ENCODE peak calls at places on chromosomes 6 and 20, in six cellular contexts. P is heart left ventricle, F is right cardiac atrium, A is spleen, E is tibial nerve, J is astrocyte. O is an unnamed sample.

GRCh38 chr6:74277749-74278148 is 581.7 kb downstream of the CD109 start:
- DNase-seq in P (no peak), F (no peak), A (no peak), E (no peak), J (peak; percentile 19), O (no peak)

GRCh38 chr6:45411959-45412358 is 34.2 kb upstream of the SUPT3H start:
- DNase-seq in P (no peak), F (no peak), A (no peak), E (no peak), J (no peak), O (no peak)

GRCh38 chr6:12456343-12456742 is 166.2 kb downstream of the EDN1 start:
- DNase-seq in P (no peak), F (peak; percentile 13), A (no peak), E (no peak), J (no peak), O (no peak)

GRCh38 chr6:136338486-136338885 is 48.8 kb upstream of the BCLAF1 start:
- DNase-seq in P (no peak), F (no peak), A (no peak), E (no peak), J (no peak), O (no peak)

GRCh38 chr6:44001318-44001868 is 125.9 kb downstream of the MRPL14 start:
- DNase-seq in P (no peak), F (peak; percentile 59), A (no peak), E (no peak), J (no peak), O (no peak)

GRCh38 chr6:49772296-49772695 is 14.8 kb downstream of the PGK2 start:
- DNase-seq in P (no peak), F (no peak), A (no peak), E (no peak), J (no peak), O (no peak)

GRCh38 chr6:66965227-66965626 is 1258.2 kb upstream of the EYS start:
- DNase-seq in P (no peak), F (no peak), A (no peak), E (no peak), J (peak; percentile 1), O (no peak)

GRCh38 chr6:98845201-98846020 is 11.0 kb downstream of the POU3F2 start:
- DNase-seq in P (peak; percentile 67), F (peak; percentile 84), A (peak; percentile 87), E (peak; percentile 71), J (peak; percentile 91), O (peak; percentile 73)

GRCh38 chr6:108988291-108988690 is 106.4 kb downstream of the SESN1 start:
- DNase-seq in P (no peak), F (no peak), A (no peak), E (no peak), J (no peak), O (no peak)

DNA sequence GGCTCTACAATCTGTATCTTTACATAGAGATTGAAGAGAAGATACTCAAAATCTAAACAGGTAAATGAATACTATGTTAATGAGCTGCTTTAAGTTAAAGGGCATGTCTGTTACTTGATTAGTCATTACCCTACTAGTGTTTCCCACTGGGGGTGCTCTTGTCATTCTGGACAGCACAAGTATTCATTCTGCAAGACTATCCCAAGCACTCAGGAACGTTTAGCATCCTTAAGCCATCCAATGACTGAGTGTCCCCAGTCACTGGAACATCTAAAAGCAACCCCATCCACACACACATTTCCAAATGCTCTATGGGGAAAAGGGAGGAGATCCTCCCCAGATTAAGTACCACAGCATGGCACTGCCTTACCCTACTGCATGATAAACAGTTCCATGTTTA is 25.7 kb downstream of the EZR start:
- DNase-seq in P (no peak), F (no peak), A (no peak), E (no peak), J (no peak), O (no peak)
- H3K27ac ChIP-seq in P (no peak overlapping the region), F (no peak overlapping the region), A (no peak overlapping the region), E (no peak overlapping the region), J (no peak overlapping the region), O (no peak overlapping the region)

DNA sequence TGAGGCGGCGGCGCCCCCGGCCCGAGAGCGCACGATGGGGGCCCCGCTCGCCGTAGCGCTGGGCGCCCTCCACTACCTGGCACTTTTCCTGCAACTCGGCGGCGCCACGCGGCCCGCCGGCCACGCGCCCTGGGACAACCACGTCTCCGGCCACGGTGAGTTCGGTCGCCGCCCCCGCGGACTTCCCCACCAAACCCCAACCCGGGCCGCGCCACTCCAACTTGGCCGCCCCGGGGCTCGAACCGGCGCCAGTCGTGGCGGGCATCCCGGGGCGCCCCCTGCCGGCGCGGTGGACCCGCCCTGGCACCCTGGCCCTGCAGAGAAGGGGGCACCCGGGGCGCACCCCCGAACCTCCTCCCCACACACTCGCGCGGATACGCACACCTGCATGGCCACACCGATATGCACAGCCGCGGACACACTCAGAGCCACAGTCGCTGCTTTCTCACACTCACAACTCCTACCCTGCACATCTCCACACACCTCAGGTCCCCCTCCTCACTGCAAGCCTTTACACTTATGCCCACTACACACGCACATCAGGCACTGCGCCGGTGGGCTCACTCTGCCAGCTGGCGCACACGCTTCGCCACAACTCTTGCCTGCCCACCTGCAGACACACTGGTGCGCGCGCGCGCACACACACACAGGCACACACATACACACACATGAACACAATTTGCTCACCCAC is 535 bp downstream of the VSTM2L start:
- DNase-seq in P (no peak), F (no peak), A (no peak), E (no peak), J (no peak), O (no peak)
- H3K27me3 ChIP-seq in P (peaks cover 78% of the 10 kb centered on the region), F (no peaks in the 10 kb centered on the region), A (peaks cover 22% of the 10 kb centered on the region), E (no peaks in the 10 kb centered on the region), J (peaks cover 15% of the 10 kb centered on the region), O (peaks cover 96% of the 10 kb centered on the region)

GRCh38 chr20:62792940-62793756 is 3.1 kb upstream of the MRGBP start:
- DNase-seq in P (no peak), F (peak; percentile 66), A (peak; percentile 89), E (no peak), J (no peak), O (no peak)
- H3K4me1 ChIP-seq in P (peaks cover 22% of the 10 kb centered on the region), F (peaks cover 7% of the 10 kb centered on the region), A (peaks cover 5% of the 10 kb centered on the region), E (peaks cover 3% of the 10 kb centered on the region), J (peaks cover 42% of the 10 kb centered on the region), O (peaks cover 48% of the 10 kb centered on the region)

DNA sequence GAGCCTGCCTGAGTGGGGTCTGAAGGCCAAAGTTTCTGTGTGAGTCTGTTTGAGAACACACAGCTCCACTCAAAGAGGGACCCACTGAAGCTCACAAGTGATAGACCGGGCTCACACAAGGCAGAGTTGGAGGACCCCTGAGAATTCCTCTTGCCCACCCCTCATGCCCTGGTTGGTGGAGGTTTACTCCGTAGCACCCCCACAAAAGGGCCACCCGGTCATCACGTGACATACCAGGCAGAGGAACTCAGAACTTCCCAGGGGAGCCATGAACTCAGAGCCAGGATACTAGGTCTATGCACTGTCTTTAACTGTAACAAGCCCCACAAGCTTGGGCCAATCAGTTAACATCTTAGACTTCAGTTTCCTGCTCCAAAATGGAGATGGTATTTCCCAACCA is 728.6 kb upstream of the CHD6 start:
- DNase-seq in P (no peak), F (no peak), A (no peak), E (no peak), J (no peak), O (no peak)
- H3K27ac ChIP-seq in P (no peak overlapping the region), F (no peak overlapping the region), A (no peak overlapping the region), E (no peak overlapping the region), J (no peak overlapping the region), O (no peak overlapping the region)

DNA sequence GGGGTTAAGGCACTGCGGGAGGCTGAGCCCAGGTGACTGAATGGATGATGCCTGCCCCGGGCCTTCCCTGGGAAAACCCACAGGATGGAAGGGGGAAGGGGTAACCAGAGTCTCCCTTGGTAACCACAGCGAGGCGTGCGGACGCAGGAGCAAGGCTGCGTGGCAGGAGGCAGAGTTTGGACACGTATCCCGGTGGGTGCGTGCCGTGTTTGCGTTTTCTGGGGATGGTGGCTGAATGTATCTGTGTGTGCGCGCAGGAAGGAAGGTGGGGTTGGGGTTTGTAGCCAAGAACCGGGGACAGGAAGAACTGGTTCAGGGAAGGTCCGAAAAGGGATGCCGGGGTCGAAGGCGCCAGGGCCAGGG is 1.8 kb downstream of the MDGA1 start:
- DNase-seq in P (no peak), F (peak; percentile 47), A (no peak), E (no peak), J (peak; percentile 29), O (no peak)
- H3K27me3 ChIP-seq in P (peaks cover 21% of the 10 kb centered on the region), F (no peaks in the 10 kb centered on the region), A (peaks cover 15% of the 10 kb centered on the region), E (no peaks in the 10 kb centered on the region), J (peaks cover 15% of the 10 kb centered on the region), O (peaks cover 63% of the 10 kb centered on the region)

DNA sequence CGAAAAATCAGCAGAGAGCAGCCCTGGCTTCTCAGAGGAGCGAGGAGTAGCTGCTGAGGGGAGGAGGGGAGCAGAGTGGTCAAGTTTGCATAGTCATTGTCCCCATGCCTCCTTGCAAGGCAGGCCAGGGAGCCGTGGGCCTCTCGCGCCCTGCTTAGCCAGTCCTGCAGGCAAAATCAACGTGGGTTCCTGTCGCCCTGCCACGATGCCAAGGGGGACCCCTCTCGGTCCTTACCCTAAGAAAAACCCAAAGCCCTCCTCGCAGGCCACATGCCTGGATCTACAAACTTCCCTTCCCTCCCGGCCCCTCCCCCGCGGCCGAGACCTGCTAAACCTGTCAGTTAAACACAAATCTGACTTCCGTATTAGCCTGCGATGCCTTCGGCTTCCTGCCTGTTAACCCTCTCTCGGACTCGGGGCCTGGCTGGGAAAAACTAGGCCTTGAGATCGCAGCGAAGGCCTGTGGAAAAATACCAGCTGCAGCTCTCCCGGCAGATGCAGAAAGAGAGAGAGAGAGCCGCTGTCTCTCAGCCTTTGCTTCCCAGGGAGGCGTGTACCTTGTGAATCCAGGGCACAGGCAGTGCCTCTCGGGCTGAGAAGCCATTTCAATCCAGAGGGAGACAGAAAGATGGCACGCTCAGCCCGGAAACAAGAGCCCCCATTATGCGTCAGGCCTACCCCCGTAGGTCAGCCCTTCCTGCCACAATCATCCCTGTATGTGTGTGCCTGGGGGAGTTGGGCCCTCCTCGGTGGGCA is 975 bp upstream of the ZMYND8 start:
- DNase-seq in P (peak; percentile 86), F (peak; percentile 91), A (peak; percentile 96), E (peak; percentile 66), J (peak; percentile 89), O (peak; percentile 78)
- H3K4me1 ChIP-seq in P (peaks cover 94% of the 10 kb centered on the region), F (peaks cover 53% of the 10 kb centered on the region), A (peaks cover 76% of the 10 kb centered on the region), E (peaks cover 19% of the 10 kb centered on the region), J (peaks cover 87% of the 10 kb centered on the region), O (peaks cover 100% of the 10 kb centered on the region)